ENCODE peak calls at places on chromosomes 12 and 14, in eight cellular contexts. E is ovary, R is IMR-90, M is AG04450, G is GM13976, U is gastrocnemius medialis, P is heart right ventricle, W is lung. H is an unnamed sample.

GRCh38 chr12:124636138-124636968 is 68.9 kb upstream of the NCOR2 start:
- DNase-seq in E (no peak), R (peak), M (no peak), G (no peak), U (peak), P (no peak), W (no peak), H (no peak)

GRCh38 chr14:92551066-92551841 is 37.7 kb downstream of the RIN3 start:
- DNase-seq in E (no peak), R (no peak), M (no peak), G (peak), U (no peak), P (no peak), W (no peak), H (peak)

GRCh38 chr12:79424109-79424721 is 266.5 kb downstream of the PAWR start:
- DNase-seq in E (no peak), R (peak), M (peak), G (no peak), U (no peak), P (no peak), W (no peak), H (no peak)

GRCh38 chr14:53840444-53840843 is 116.2 kb downstream of the BMP4 start:
- DNase-seq in E (no peak), R (no peak), M (no peak), G (no peak), U (no peak), P (no peak), W (no peak), H (no peak)

GRCh38 chr14:31045501-31046080 is 19.4 kb upstream of the STRN3 start:
- DNase-seq in E (no peak), R (no peak), M (no peak), G (no peak), U (no peak), P (no peak), W (no peak), H (no peak)

GRCh38 chr12:49283541-49284429 is 11.2 kb upstream of the PRPH start:
- DNase-seq in E (no peak), R (no peak), M (no peak), G (no peak), U (no peak), P (no peak), W (no peak), H (no peak)

GRCh38 chr14:31785574-31785973 is 224.4 kb downstream of the NUBPL start:
- DNase-seq in E (no peak), R (no peak), M (no peak), G (no peak), U (no peak), P (no peak), W (no peak), H (no peak)

GRCh38 chr14:76708771-76709170 is 52.5 kb upstream of the VASH1 start:
- DNase-seq in E (no peak), R (no peak), M (no peak), G (no peak), U (no peak), P (no peak), W (no peak), H (no peak)

GRCh38 chr14:63616015-63616414 is 25.7 kb downstream of the WDR89 start:
- DNase-seq in E (no peak), R (no peak), M (no peak), G (no peak), U (no peak), P (no peak), W (no peak), H (no peak)

GRCh38 chr12:53984901-53985357 is at the start of gene HOXC10:
- DNase-seq in E (peak), R (peak), M (peak), G (peak), U (peak), P (peak), W (peak), H (peak)

GRCh38 chr14:92969470-92970232 is 46.7 kb downstream of the CHGA start:
- DNase-seq in E (peak), R (no peak), M (no peak), G (no peak), U (no peak), P (no peak), W (no peak), H (no peak)

GRCh38 chr14:51846631-51847488 is 13.6 kb upstream of the GNG2 start:
- DNase-seq in E (no peak), R (peak), M (no peak), G (peak), U (peak), P (peak), W (peak), H (peak)

GRCh38 chr14:69804902-69805301 is 7.9 kb upstream of the SLC10A1 start:
- DNase-seq in E (no peak), R (no peak), M (no peak), G (no peak), U (no peak), P (no peak), W (no peak), H (no peak)

GRCh38 chr14:95190346-95190840 is 33.1 kb upstream of the DICER1 start:
- DNase-seq in E (no peak), R (no peak), M (no peak), G (no peak), U (no peak), P (no peak), W (no peak), H (no peak)

GRCh38 chr12:40219760-40220159 is 5.0 kb upstream of the LRRK2 start:
- DNase-seq in E (no peak), R (no peak), M (no peak), G (no peak), U (no peak), P (no peak), W (no peak), H (no peak)

GRCh38 chr14:90726656-90727055 is 89.6 kb downstream of the TTC7B start:
- DNase-seq in E (no peak), R (peak), M (no peak), G (no peak), U (peak), P (no peak), W (peak), H (no peak)

GRCh38 chr14:85617799-85618198 is 87.9 kb downstream of the FLRT2 start:
- DNase-seq in E (no peak), R (no peak), M (no peak), G (no peak), U (no peak), P (no peak), W (no peak), H (no peak)

GRCh38 chr12:51368640-51369517 is 22.3 kb downstream of the GALNT6 start:
- DNase-seq in E (no peak), R (peak), M (no peak), G (peak), U (peak), P (peak), W (peak), H (peak)

GRCh38 chr14:52950898-52951729 is at the start of gene FERMT2:
- DNase-seq in E (peak), R (peak), M (peak), G (peak), U (peak), P (peak), W (peak), H (peak)

GRCh38 chr14:31207746-31208545 is at the start of gene HECTD1:
- DNase-seq in E (peak), R (peak), M (peak), G (peak), U (peak), P (peak), W (peak), H (peak)

GRCh38 chr14:58048219-58048618 is 103.8 kb downstream of the ARMH4 start:
- DNase-seq in E (no peak), R (no peak), M (no peak), G (no peak), U (no peak), P (no peak), W (no peak), H (no peak)

GRCh38 chr12:89067436-89067835 is 284.9 kb downstream of the DUSP6 start:
- DNase-seq in E (no peak), R (peak), M (peak), G (no peak), U (no peak), P (no peak), W (no peak), H (no peak)

GRCh38 chr14:68934034-68934433 is 45.1 kb downstream of the ACTN1 start:
- DNase-seq in E (no peak), R (peak), M (no peak), G (no peak), U (no peak), P (no peak), W (no peak), H (no peak)

GRCh38 chr14:89283327-89284060 is 133.5 kb downstream of the FOXN3 start:
- DNase-seq in E (no peak), R (no peak), M (no peak), G (no peak), U (no peak), P (no peak), W (no peak), H (peak)

GRCh38 chr14:65783576-65783975 is 371.0 kb downstream of the FUT8 start:
- DNase-seq in E (no peak), R (no peak), M (no peak), G (no peak), U (no peak), P (no peak), W (no peak), H (no peak)

GRCh38 chr12:44372259-44372658 is 503.9 kb downstream of the NELL2 start:
- DNase-seq in E (no peak), R (peak), M (peak), G (no peak), U (no peak), P (no peak), W (no peak), H (no peak)

GRCh38 chr14:77131871-77132486 is 9.6 kb downstream of the ZDHHC22 start:
- DNase-seq in E (no peak), R (no peak), M (no peak), G (no peak), U (no peak), P (no peak), W (no peak), H (no peak)

GRCh38 chr12:94812345-94812744 is 162.0 kb upstream of the TMCC3 start:
- DNase-seq in E (no peak), R (no peak), M (no peak), G (no peak), U (no peak), P (no peak), W (no peak), H (no peak)

GRCh38 chr14:69107407-69108003 is 45.4 kb downstream of the DCAF5 start:
- DNase-seq in E (no peak), R (peak), M (peak), G (peak), U (no peak), P (no peak), W (peak), H (peak)

GRCh38 chr12:54439521-54440255 is 20.6 kb upstream of the ITGA5 start:
- DNase-seq in E (no peak), R (peak), M (peak), G (peak), U (no peak), P (no peak), W (no peak), H (peak)

GRCh38 chr12:22275847-22276246 is 58.7 kb downstream of the ST8SIA1 start:
- DNase-seq in E (peak), R (peak), M (peak), G (no peak), U (peak), P (peak), W (peak), H (no peak)

GRCh38 chr14:81625343-81625742 is 91.7 kb upstream of the SEL1L start:
- DNase-seq in E (no peak), R (no peak), M (no peak), G (peak), U (no peak), P (no peak), W (no peak), H (peak)
- TF ChIP-seq CTCF in E (peak), R (no peak), M (no peak), G (peak), U (no peak), P (peak), W (no peak), H (no peak)

GRCh38 chr12:108273217-108273616 is 65.9 kb downstream of the CMKLR1 start:
- DNase-seq in E (no peak), R (no peak), M (no peak), G (no peak), U (no peak), P (no peak), W (no peak), H (no peak)
- TF ChIP-seq CTCF in E (no peak), R (no peak), M (no peak), G (no peak), U (no peak), P (no peak), W (no peak), H (no peak)

DNA sequence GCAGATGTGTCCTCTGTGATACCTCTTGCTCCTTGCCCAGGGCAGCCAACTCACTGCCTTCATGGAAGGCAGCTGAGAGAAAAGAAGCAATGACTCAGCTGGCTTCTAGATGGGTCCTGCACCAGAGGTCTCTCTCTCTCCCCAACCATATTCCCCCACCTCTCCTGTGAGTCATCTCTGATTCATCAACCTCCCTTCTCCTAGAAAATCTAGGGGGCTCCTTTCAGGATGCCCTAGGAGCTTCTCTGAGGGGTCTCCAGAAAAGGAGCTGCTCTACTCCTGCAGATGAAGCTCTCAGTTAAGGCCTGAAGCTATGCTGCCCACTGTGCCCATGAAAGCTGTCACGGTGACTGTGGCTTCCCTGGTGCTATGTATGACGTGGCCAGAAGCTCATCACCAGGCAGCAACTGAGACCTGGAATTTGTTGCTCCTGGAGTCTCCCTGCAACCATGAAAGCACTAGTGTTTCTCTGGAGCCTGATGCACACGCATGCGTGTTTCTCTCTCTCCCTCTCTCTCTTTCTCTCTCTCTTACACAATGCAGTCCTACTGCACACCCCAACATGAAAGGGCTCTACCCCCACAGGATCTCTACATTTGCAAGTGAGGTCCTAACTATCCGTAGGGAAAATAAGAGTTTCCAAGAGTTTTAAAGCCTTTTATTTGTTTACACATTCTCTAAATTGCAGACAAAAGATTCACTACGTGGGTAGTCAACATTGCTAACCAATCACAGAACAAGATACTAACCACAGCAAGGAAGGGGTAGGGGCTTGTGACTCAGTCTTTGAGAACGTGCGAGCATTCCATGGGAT is 285.3 kb downstream of the DPF3 start:
- DNase-seq in E (no peak), R (peak), M (peak), G (no peak), U (no peak), P (no peak), W (no peak), H (no peak)
- TF ChIP-seq CTCF in E (no peak), R (peak), M (peak), G (no peak), U (no peak), P (no peak), W (no peak), H (no peak)

GRCh38 chr12:591167-591570 is 72.1 kb downstream of the NINJ2 start:
- DNase-seq in E (no peak), R (no peak), M (no peak), G (no peak), U (peak), P (peak), W (no peak), H (no peak)
- TF ChIP-seq CTCF in E (no peak), R (no peak), M (no peak), G (no peak), U (peak), P (peak), W (no peak), H (no peak)

GRCh38 chr12:63066782-63067181 is 84.2 kb downstream of the AVPR1A start:
- DNase-seq in E (peak), R (no peak), M (no peak), G (no peak), U (no peak), P (no peak), W (no peak), H (no peak)
- TF ChIP-seq CTCF in E (no peak), R (no peak), M (no peak), G (no peak), U (no peak), P (no peak), W (no peak), H (no peak)

DNA sequence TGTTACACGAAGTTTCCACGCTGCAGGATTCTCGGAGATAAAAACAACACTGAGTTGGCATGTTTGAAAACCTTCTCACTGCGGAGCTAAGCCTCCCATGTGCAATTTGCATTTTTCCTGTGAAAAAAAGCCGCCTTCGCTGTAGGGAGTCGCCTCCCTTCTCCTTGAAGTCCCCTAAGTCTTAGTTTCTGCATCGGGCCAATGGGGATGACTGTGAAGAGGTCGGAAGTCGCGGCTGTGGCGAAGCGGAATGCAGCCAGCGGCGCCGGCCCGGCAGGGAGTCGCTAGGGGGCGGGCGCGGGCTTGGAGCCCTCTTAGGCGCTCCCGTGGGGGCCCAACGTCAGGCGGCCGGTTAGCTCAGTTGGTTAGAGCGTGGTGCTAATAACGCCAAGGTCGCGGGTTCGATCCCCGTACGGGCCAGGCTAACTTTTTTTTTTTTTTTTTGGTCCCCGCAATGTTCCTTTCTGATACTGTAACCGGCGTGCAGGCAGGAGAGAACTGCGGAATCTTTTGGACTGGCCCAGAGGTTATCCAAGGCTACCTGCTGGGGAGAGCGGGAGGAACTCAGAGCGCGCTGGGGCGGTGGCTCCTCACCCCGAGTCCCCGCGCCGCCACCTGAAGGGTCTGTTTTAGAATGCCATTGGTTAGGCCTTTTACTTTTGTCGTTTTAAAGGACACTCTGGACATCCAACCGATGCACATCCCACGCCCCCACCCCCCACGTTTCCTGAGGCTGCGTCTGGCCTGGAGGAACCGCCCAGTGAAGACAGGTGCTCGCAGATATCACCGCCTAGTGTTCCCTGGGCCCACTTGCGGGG is 2.6 kb upstream of the ZNF839 start:
- DNase-seq in E (peak), R (peak), M (peak), G (peak), U (peak), P (peak), W (peak), H (peak)
- TF ChIP-seq CTCF in E (peak), R (peak), M (peak), G (peak), U (peak), P (peak), W (peak), H (peak)

DNA sequence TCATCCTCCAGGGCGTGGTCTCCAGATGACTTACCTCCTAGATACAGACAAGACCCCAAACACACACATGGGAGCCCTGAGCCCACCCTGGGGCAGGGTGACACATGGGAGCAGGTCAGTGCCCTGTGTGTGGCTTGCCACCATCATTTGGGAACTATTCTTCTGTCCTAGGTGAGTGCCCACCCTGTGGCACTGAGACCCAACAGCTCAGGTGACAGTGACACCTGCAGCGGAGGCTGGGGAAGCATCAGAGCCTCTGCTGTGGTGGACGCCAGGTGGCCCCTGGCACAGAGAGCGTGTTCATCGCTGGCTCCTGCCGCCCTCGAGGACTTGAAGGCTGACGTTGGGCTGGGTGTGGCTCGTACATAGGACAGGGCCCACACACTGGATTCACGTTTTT is 23.0 kb downstream of the SFSWAP start:
- DNase-seq in E (no peak), R (no peak), M (no peak), G (no peak), U (no peak), P (no peak), W (no peak), H (no peak)
- TF ChIP-seq CTCF in E (no peak), R (no peak), M (no peak), G (no peak), U (no peak), P (no peak), W (no peak), H (no peak)

GRCh38 chr12:43349863-43350262 is 202.1 kb downstream of the ADAMTS20 start:
- DNase-seq in E (no peak), R (peak), M (no peak), G (no peak), U (no peak), P (no peak), W (no peak), H (no peak)
- TF ChIP-seq CTCF in E (no peak), R (peak), M (peak), G (no peak), U (no peak), P (no peak), W (no peak), H (no peak)

H was measured in GM20000.